ENCODE peak calls at places on chromosome 16, in seven cellular contexts. One of them, this sample, is unnamed.

GRCh38 chr16:35195864-35196216 is 1736.4 kb downstream of the TP53TG3F start:
- DNase-seq in HS-5: no peak
- DNase-seq in astrocyte of the spinal cord: no peak
- DNase-seq in H54: no peak
- DNase-seq in cardiac septum: peak
- DNase-seq in SHP77 treated with DMSO at 0.1 percent for 48 hours: no peak
- DNase-seq in HAP-1: no peak
- DNase-seq in this sample: no peak

GRCh38 chr16:2779151-2779920 is 2.3 kb upstream of the ELOB start:
- DNase-seq in HS-5: no peak
- DNase-seq in astrocyte of the spinal cord: no peak
- DNase-seq in H54: no peak
- DNase-seq in cardiac septum: peak
- DNase-seq in SHP77 treated with DMSO at 0.1 percent for 48 hours: no peak
- DNase-seq in HAP-1: no peak
- DNase-seq in this sample: no peak

GRCh38 chr16:2784536-2785100 is 2.7 kb downstream of the PRSS33 start:
- DNase-seq in HS-5: no peak
- DNase-seq in astrocyte of the spinal cord: no peak
- DNase-seq in H54: no peak
- DNase-seq in cardiac septum: peak
- DNase-seq in SHP77 treated with DMSO at 0.1 percent for 48 hours: no peak
- DNase-seq in HAP-1: no peak
- DNase-seq in this sample: peak

GRCh38 chr16:11164482-11165270 is 91.3 kb downstream of the SOCS1 start:
- DNase-seq in HS-5: no peak
- DNase-seq in astrocyte of the spinal cord: no peak
- DNase-seq in H54: no peak
- DNase-seq in cardiac septum: no peak
- DNase-seq in SHP77 treated with DMSO at 0.1 percent for 48 hours: no peak
- DNase-seq in HAP-1: no peak
- DNase-seq in this sample: peak

GRCh38 chr16:86585821-86586611 is 7.7 kb downstream of the FOXL1 start:
- DNase-seq in HS-5: no peak
- DNase-seq in astrocyte of the spinal cord: peak
- DNase-seq in H54: no peak
- DNase-seq in cardiac septum: no peak
- DNase-seq in SHP77 treated with DMSO at 0.1 percent for 48 hours: no peak
- DNase-seq in HAP-1: no peak
- DNase-seq in this sample: no peak

GRCh38 chr16:84635702-84636101 is 12.6 kb upstream of the KLHL36 start:
- DNase-seq in HS-5: no peak
- DNase-seq in astrocyte of the spinal cord: no peak
- DNase-seq in H54: no peak
- DNase-seq in cardiac septum: no peak
- DNase-seq in SHP77 treated with DMSO at 0.1 percent for 48 hours: no peak
- DNase-seq in HAP-1: no peak
- DNase-seq in this sample: no peak

GRCh38 chr16:27539120-27539519 is 10.6 kb downstream of the GTF3C1 start:
- DNase-seq in HS-5: no peak
- DNase-seq in astrocyte of the spinal cord: no peak
- DNase-seq in H54: no peak
- DNase-seq in cardiac septum: no peak
- DNase-seq in SHP77 treated with DMSO at 0.1 percent for 48 hours: no peak
- DNase-seq in HAP-1: no peak
- DNase-seq in this sample: no peak

GRCh38 chr16:77057161-77057736 is 133.7 kb upstream of the MON1B start:
- DNase-seq in HS-5: no peak
- DNase-seq in astrocyte of the spinal cord: no peak
- DNase-seq in H54: no peak
- DNase-seq in cardiac septum: no peak
- DNase-seq in SHP77 treated with DMSO at 0.1 percent for 48 hours: no peak
- DNase-seq in HAP-1: no peak
- DNase-seq in this sample: no peak

GRCh38 chr16:70635356-70636016 is 10.9 kb upstream of the IL34 start:
- DNase-seq in HS-5: peak
- DNase-seq in astrocyte of the spinal cord: peak
- DNase-seq in H54: peak
- DNase-seq in cardiac septum: no peak
- DNase-seq in SHP77 treated with DMSO at 0.1 percent for 48 hours: no peak
- DNase-seq in HAP-1: peak
- DNase-seq in this sample: no peak

GRCh38 chr16:29962344-29962994 is 590 bp downstream of the TMEM219 start:
- DNase-seq in HS-5: no peak
- DNase-seq in astrocyte of the spinal cord: peak
- DNase-seq in H54: no peak
- DNase-seq in cardiac septum: no peak
- DNase-seq in SHP77 treated with DMSO at 0.1 percent for 48 hours: no peak
- DNase-seq in HAP-1: no peak
- DNase-seq in this sample: no peak

GRCh38 chr16:78961464-78961863 is 639.1 kb downstream of the MAF start:
- DNase-seq in HS-5: no peak
- DNase-seq in astrocyte of the spinal cord: no peak
- DNase-seq in H54: no peak
- DNase-seq in cardiac septum: no peak
- DNase-seq in SHP77 treated with DMSO at 0.1 percent for 48 hours: no peak
- DNase-seq in HAP-1: no peak
- DNase-seq in this sample: no peak

GRCh38 chr16:66588981-66589713 is 9.9 kb downstream of the CMTM2 start:
- DNase-seq in HS-5: no peak
- DNase-seq in astrocyte of the spinal cord: no peak
- DNase-seq in H54: peak
- DNase-seq in cardiac septum: peak
- DNase-seq in SHP77 treated with DMSO at 0.1 percent for 48 hours: no peak
- DNase-seq in HAP-1: no peak
- DNase-seq in this sample: peak

GRCh38 chr16:48231675-48232214 is 12.4 kb upstream of the LONP2 start:
- DNase-seq in HS-5: no peak
- DNase-seq in astrocyte of the spinal cord: peak
- DNase-seq in H54: peak
- DNase-seq in cardiac septum: no peak
- DNase-seq in SHP77 treated with DMSO at 0.1 percent for 48 hours: peak
- DNase-seq in HAP-1: no peak
- DNase-seq in this sample: no peak

GRCh38 chr16:12539185-12539929 is 264.3 kb downstream of the CPPED1 start:
- DNase-seq in HS-5: peak
- DNase-seq in astrocyte of the spinal cord: peak
- DNase-seq in H54: no peak
- DNase-seq in cardiac septum: no peak
- DNase-seq in SHP77 treated with DMSO at 0.1 percent for 48 hours: no peak
- DNase-seq in HAP-1: no peak
- DNase-seq in this sample: no peak

GRCh38 chr16:9258423-9259051 is 167.1 kb downstream of the HAPSTR1 start:
- DNase-seq in HS-5: no peak
- DNase-seq in astrocyte of the spinal cord: peak
- DNase-seq in H54: peak
- DNase-seq in cardiac septum: no peak
- DNase-seq in SHP77 treated with DMSO at 0.1 percent for 48 hours: no peak
- DNase-seq in HAP-1: no peak
- DNase-seq in this sample: no peak

GRCh38 chr16:88940196-88941050 is 36.6 kb downstream of the CBFA2T3 start:
- DNase-seq in HS-5: no peak
- DNase-seq in astrocyte of the spinal cord: no peak
- DNase-seq in H54: no peak
- DNase-seq in cardiac septum: no peak
- DNase-seq in SHP77 treated with DMSO at 0.1 percent for 48 hours: no peak
- DNase-seq in HAP-1: no peak
- DNase-seq in this sample: peak

GRCh38 chr16:29858149-29858899 is 4.7 kb downstream of the CDIPT start:
- DNase-seq in HS-5: no peak
- DNase-seq in astrocyte of the spinal cord: no peak
- DNase-seq in H54: no peak
- DNase-seq in cardiac septum: no peak
- DNase-seq in SHP77 treated with DMSO at 0.1 percent for 48 hours: no peak
- DNase-seq in HAP-1: no peak
- DNase-seq in this sample: no peak

GRCh38 chr16:9155876-9156275 is 64.4 kb downstream of the HAPSTR1 start:
- DNase-seq in HS-5: no peak
- DNase-seq in astrocyte of the spinal cord: no peak
- DNase-seq in H54: no peak
- DNase-seq in cardiac septum: no peak
- DNase-seq in SHP77 treated with DMSO at 0.1 percent for 48 hours: no peak
- DNase-seq in HAP-1: peak
- DNase-seq in this sample: no peak

GRCh38 chr16:78505544-78506371 is 406.3 kb downstream of the WWOX start:
- DNase-seq in HS-5: no peak
- DNase-seq in astrocyte of the spinal cord: no peak
- DNase-seq in H54: no peak
- DNase-seq in cardiac septum: peak
- DNase-seq in SHP77 treated with DMSO at 0.1 percent for 48 hours: peak
- DNase-seq in HAP-1: no peak
- DNase-seq in this sample: peak

GRCh38 chr16:75250089-75250808 is 1.2 kb downstream of the BCAR1 start:
- DNase-seq in HS-5: no peak
- DNase-seq in astrocyte of the spinal cord: peak
- DNase-seq in H54: no peak
- DNase-seq in cardiac septum: no peak
- DNase-seq in SHP77 treated with DMSO at 0.1 percent for 48 hours: no peak
- DNase-seq in HAP-1: no peak
- DNase-seq in this sample: peak

GRCh38 chr16:28126684-28127620 is 63.4 kb upstream of the GSG1L start:
- DNase-seq in HS-5: no peak
- DNase-seq in astrocyte of the spinal cord: no peak
- DNase-seq in H54: no peak
- DNase-seq in cardiac septum: no peak
- DNase-seq in SHP77 treated with DMSO at 0.1 percent for 48 hours: no peak
- DNase-seq in HAP-1: no peak
- DNase-seq in this sample: no peak

GRCh38 chr16:87465306-87465705 is 27.5 kb downstream of the ZCCHC14 start:
- DNase-seq in HS-5: no peak
- DNase-seq in astrocyte of the spinal cord: peak
- DNase-seq in H54: peak
- DNase-seq in cardiac septum: peak
- DNase-seq in SHP77 treated with DMSO at 0.1 percent for 48 hours: peak
- DNase-seq in HAP-1: no peak
- DNase-seq in this sample: peak

GRCh38 chr16:88640520-88641247 is 2.3 kb downstream of the IL17C start:
- DNase-seq in HS-5: no peak
- DNase-seq in astrocyte of the spinal cord: no peak
- DNase-seq in H54: no peak
- DNase-seq in cardiac septum: no peak
- DNase-seq in SHP77 treated with DMSO at 0.1 percent for 48 hours: no peak
- DNase-seq in HAP-1: no peak
- DNase-seq in this sample: no peak

GRCh38 chr16:15502041-15502725 is 67.8 kb downstream of the BMERB1 start:
- DNase-seq in HS-5: peak
- DNase-seq in astrocyte of the spinal cord: peak
- DNase-seq in H54: peak
- DNase-seq in cardiac septum: no peak
- DNase-seq in SHP77 treated with DMSO at 0.1 percent for 48 hours: no peak
- DNase-seq in HAP-1: no peak
- DNase-seq in this sample: no peak

GRCh38 chr16:76946879-76947278 is 244.1 kb upstream of the MON1B start:
- DNase-seq in HS-5: peak
- DNase-seq in astrocyte of the spinal cord: peak
- DNase-seq in H54: no peak
- DNase-seq in cardiac septum: no peak
- DNase-seq in SHP77 treated with DMSO at 0.1 percent for 48 hours: peak
- DNase-seq in HAP-1: no peak
- DNase-seq in this sample: no peak

GRCh38 chr16:20904507-20905079 is 4.0 kb downstream of the LYRM1 start:
- DNase-seq in HS-5: no peak
- DNase-seq in astrocyte of the spinal cord: peak
- DNase-seq in H54: no peak
- DNase-seq in cardiac septum: no peak
- DNase-seq in SHP77 treated with DMSO at 0.1 percent for 48 hours: no peak
- DNase-seq in HAP-1: peak
- DNase-seq in this sample: no peak

GRCh38 chr16:57422026-57422944 is 17.7 kb downstream of the CCL17 start:
- DNase-seq in HS-5: no peak
- DNase-seq in astrocyte of the spinal cord: peak
- DNase-seq in H54: peak
- DNase-seq in cardiac septum: no peak
- DNase-seq in SHP77 treated with DMSO at 0.1 percent for 48 hours: peak
- DNase-seq in HAP-1: peak
- DNase-seq in this sample: no peak

GRCh38 chr16:84823484-84823883 is 3.7 kb downstream of the CRISPLD2 start:
- DNase-seq in HS-5: no peak
- DNase-seq in astrocyte of the spinal cord: no peak
- DNase-seq in H54: no peak
- DNase-seq in cardiac septum: no peak
- DNase-seq in SHP77 treated with DMSO at 0.1 percent for 48 hours: no peak
- DNase-seq in HAP-1: no peak
- DNase-seq in this sample: peak

GRCh38 chr16:1870365-1871082 is 1.4 kb downstream of the MEIOB start:
- DNase-seq in HS-5: peak
- DNase-seq in astrocyte of the spinal cord: peak
- DNase-seq in H54: peak
- DNase-seq in cardiac septum: no peak
- DNase-seq in SHP77 treated with DMSO at 0.1 percent for 48 hours: peak
- DNase-seq in HAP-1: no peak
- DNase-seq in this sample: no peak

GRCh38 chr16:31330553-31330890 is 24.5 kb upstream of the ITGAX start:
- DNase-seq in HS-5: no peak
- DNase-seq in astrocyte of the spinal cord: no peak
- DNase-seq in H54: no peak
- DNase-seq in cardiac septum: no peak
- DNase-seq in SHP77 treated with DMSO at 0.1 percent for 48 hours: no peak
- DNase-seq in HAP-1: no peak
- DNase-seq in this sample: no peak

GRCh38 chr16:234468-235305 is at the start of gene FAM234A:
- DNase-seq in HS-5: peak
- DNase-seq in astrocyte of the spinal cord: peak
- DNase-seq in H54: peak
- DNase-seq in cardiac septum: peak
- DNase-seq in SHP77 treated with DMSO at 0.1 percent for 48 hours: peak
- DNase-seq in HAP-1: peak
- DNase-seq in this sample: peak

GRCh38 chr16:14303654-14304394 is 232.7 kb downstream of the MRTFB start:
- DNase-seq in HS-5: no peak
- DNase-seq in astrocyte of the spinal cord: no peak
- DNase-seq in H54: peak
- DNase-seq in cardiac septum: no peak
- DNase-seq in SHP77 treated with DMSO at 0.1 percent for 48 hours: no peak
- DNase-seq in HAP-1: no peak
- DNase-seq in this sample: no peak

GRCh38 chr16:2415085-2415484 is 14.2 kb upstream of the CCNF start:
- DNase-seq in HS-5: no peak
- DNase-seq in astrocyte of the spinal cord: no peak
- DNase-seq in H54: no peak
- DNase-seq in cardiac septum: peak
- DNase-seq in SHP77 treated with DMSO at 0.1 percent for 48 hours: no peak
- DNase-seq in HAP-1: no peak
- DNase-seq in this sample: no peak

GRCh38 chr16:3388325-3388724 is 12.5 kb downstream of the ZSCAN32 start:
- DNase-seq in HS-5: no peak
- DNase-seq in astrocyte of the spinal cord: no peak
- DNase-seq in H54: no peak
- DNase-seq in cardiac septum: no peak
- DNase-seq in SHP77 treated with DMSO at 0.1 percent for 48 hours: no peak
- DNase-seq in HAP-1: no peak
- DNase-seq in this sample: no peak

GRCh38 chr16:88383401-88384221 is 852 bp downstream of the ZNF469 start:
- DNase-seq in HS-5: no peak
- DNase-seq in astrocyte of the spinal cord: peak
- DNase-seq in H54: no peak
- DNase-seq in cardiac septum: peak
- DNase-seq in SHP77 treated with DMSO at 0.1 percent for 48 hours: no peak
- DNase-seq in HAP-1: no peak
- DNase-seq in this sample: peak

This sample was measured in Right ventricle myocardium inferior.